ENCODE peak calls at places on chromosomes 6 and 20, in six cellular contexts. One of them, this sample, is unnamed.

GRCh38 chr20:63625771-63626423 is 1.0 kb downstream of the GMEB2 start:
- DNase-seq in GM20000: peak
- DNase-seq in bronchial epithelial cell: peak
- DNase-seq in foreskin fibroblast: peak
- DNase-seq in uterus: no peak
- DNase-seq in upper lobe of right lung: peak
- DNase-seq in this sample: peak

GRCh38 chr6:84779380-84779779 is 15.0 kb upstream of the TBX18 start:
- DNase-seq in bronchial epithelial cell: no peak
- DNase-seq in foreskin fibroblast: peak
- DNase-seq in upper lobe of right lung: no peak
- DNase-seq in GM20000: no peak
- DNase-seq in uterus: no peak
- DNase-seq in this sample: no peak

GRCh38 chr20:49420811-49421295 is 61.6 kb downstream of the KCNB1 start:
- DNase-seq in foreskin fibroblast: no peak
- DNase-seq in GM20000: no peak
- DNase-seq in upper lobe of right lung: no peak
- DNase-seq in uterus: peak
- DNase-seq in bronchial epithelial cell: no peak
- DNase-seq in this sample: no peak

GRCh38 chr6:167827062-167827587 is 414 bp downstream of the AFDN start:
- DNase-seq in bronchial epithelial cell: no peak
- DNase-seq in uterus: peak
- DNase-seq in upper lobe of right lung: peak
- DNase-seq in foreskin fibroblast: no peak
- DNase-seq in GM20000: peak
- DNase-seq in this sample: peak

GRCh38 chr6:150201285-150201684 is 58.4 kb downstream of the PPP1R14C start:
- DNase-seq in upper lobe of right lung: no peak
- DNase-seq in bronchial epithelial cell: no peak
- DNase-seq in uterus: no peak
- DNase-seq in foreskin fibroblast: no peak
- DNase-seq in GM20000: no peak
- DNase-seq in this sample: no peak

GRCh38 chr6:1143655-1144054 is 168.2 kb upstream of the FOXQ1 start:
- DNase-seq in upper lobe of right lung: no peak
- DNase-seq in foreskin fibroblast: peak
- DNase-seq in GM20000: no peak
- DNase-seq in bronchial epithelial cell: no peak
- DNase-seq in uterus: no peak
- DNase-seq in this sample: no peak

GRCh38 chr6:110542311-110543024 is 66.1 kb upstream of the SLC22A16 start:
- DNase-seq in uterus: no peak
- DNase-seq in bronchial epithelial cell: no peak
- DNase-seq in upper lobe of right lung: no peak
- DNase-seq in foreskin fibroblast: peak
- DNase-seq in GM20000: no peak
- DNase-seq in this sample: no peak

GRCh38 chr20:35363190-35363589 is 48.6 kb downstream of the UQCC1 start:
- DNase-seq in bronchial epithelial cell: no peak
- DNase-seq in upper lobe of right lung: no peak
- DNase-seq in GM20000: no peak
- DNase-seq in uterus: no peak
- DNase-seq in foreskin fibroblast: no peak
- DNase-seq in this sample: no peak

GRCh38 chr6:118869350-118869749 is 24.6 kb upstream of the ASF1A start:
- DNase-seq in uterus: no peak
- DNase-seq in GM20000: no peak
- DNase-seq in bronchial epithelial cell: peak
- DNase-seq in upper lobe of right lung: no peak
- DNase-seq in foreskin fibroblast: peak
- DNase-seq in this sample: no peak

GRCh38 chr20:38307371-38308046 is 3.6 kb downstream of the BPI start:
- DNase-seq in upper lobe of right lung: no peak
- DNase-seq in bronchial epithelial cell: peak
- DNase-seq in GM20000: no peak
- DNase-seq in uterus: no peak
- DNase-seq in foreskin fibroblast: peak
- DNase-seq in this sample: no peak

GRCh38 chr6:108661430-108661829 is 100.7 kb downstream of the FOXO3 start:
- DNase-seq in uterus: no peak
- DNase-seq in upper lobe of right lung: no peak
- DNase-seq in foreskin fibroblast: peak
- DNase-seq in bronchial epithelial cell: peak
- DNase-seq in GM20000: no peak
- DNase-seq in this sample: no peak

GRCh38 chr6:122563364-122564052 is 46.7 kb upstream of the PKIB start:
- DNase-seq in foreskin fibroblast: no peak
- DNase-seq in GM20000: no peak
- DNase-seq in uterus: no peak
- DNase-seq in bronchial epithelial cell: no peak
- DNase-seq in upper lobe of right lung: no peak
- DNase-seq in this sample: no peak

GRCh38 chr20:48738399-48739304 is 89.1 kb downstream of the PREX1 start:
- DNase-seq in foreskin fibroblast: peak
- DNase-seq in uterus: no peak
- DNase-seq in GM20000: peak
- DNase-seq in upper lobe of right lung: no peak
- DNase-seq in bronchial epithelial cell: no peak
- DNase-seq in this sample: peak

GRCh38 chr6:7314414-7314813 is 1.4 kb upstream of the SSR1 start:
- DNase-seq in uterus: no peak
- DNase-seq in GM20000: no peak
- DNase-seq in upper lobe of right lung: no peak
- DNase-seq in foreskin fibroblast: no peak
- DNase-seq in bronchial epithelial cell: no peak
- DNase-seq in this sample: no peak

GRCh38 chr20:57696401-57696961 is 13.3 kb downstream of the PMEPA1 start:
- DNase-seq in foreskin fibroblast: no peak
- DNase-seq in bronchial epithelial cell: no peak
- DNase-seq in upper lobe of right lung: no peak
- DNase-seq in uterus: no peak
- DNase-seq in GM20000: no peak
- DNase-seq in this sample: no peak

GRCh38 chr6:87074051-87074711 is 20.7 kb downstream of the CGA start:
- DNase-seq in upper lobe of right lung: no peak
- DNase-seq in GM20000: no peak
- DNase-seq in foreskin fibroblast: no peak
- DNase-seq in bronchial epithelial cell: no peak
- DNase-seq in uterus: no peak
- DNase-seq in this sample: no peak

GRCh38 chr6:90583783-90584481 is 2.9 kb downstream of the MAP3K7 start:
- DNase-seq in GM20000: no peak
- DNase-seq in bronchial epithelial cell: no peak
- DNase-seq in foreskin fibroblast: no peak
- DNase-seq in uterus: no peak
- DNase-seq in upper lobe of right lung: no peak
- DNase-seq in this sample: no peak

GRCh38 chr6:71444222-71444621 is 155.6 kb downstream of the OGFRL1 start:
- DNase-seq in GM20000: no peak
- DNase-seq in upper lobe of right lung: no peak
- DNase-seq in foreskin fibroblast: peak
- DNase-seq in uterus: no peak
- DNase-seq in bronchial epithelial cell: peak
- DNase-seq in this sample: no peak

GRCh38 chr6:1381397-1382330 is 7.7 kb upstream of the FOXF2 start:
- DNase-seq in foreskin fibroblast: peak
- DNase-seq in GM20000: peak
- DNase-seq in uterus: no peak
- DNase-seq in bronchial epithelial cell: no peak
- DNase-seq in upper lobe of right lung: peak
- DNase-seq in this sample: peak

GRCh38 chr6:110217255-110217654 is 37.0 kb downstream of the CDC40 start:
- DNase-seq in upper lobe of right lung: no peak
- DNase-seq in GM20000: no peak
- DNase-seq in uterus: no peak
- DNase-seq in foreskin fibroblast: peak
- DNase-seq in bronchial epithelial cell: peak
- DNase-seq in this sample: no peak

GRCh38 chr6:87293526-87293925 is 28.9 kb upstream of the SMIM8 start:
- DNase-seq in upper lobe of right lung: no peak
- DNase-seq in bronchial epithelial cell: peak
- DNase-seq in uterus: no peak
- DNase-seq in foreskin fibroblast: no peak
- DNase-seq in GM20000: no peak
- DNase-seq in this sample: no peak

GRCh38 chr20:54397292-54398155 is 77.9 kb upstream of the DOK5 start:
- DNase-seq in upper lobe of right lung: no peak
- DNase-seq in foreskin fibroblast: no peak
- DNase-seq in bronchial epithelial cell: no peak
- DNase-seq in uterus: no peak
- DNase-seq in GM20000: no peak
- DNase-seq in this sample: no peak

GRCh38 chr6:165729307-165729936 is 66.4 kb upstream of the PDE10A start:
- DNase-seq in bronchial epithelial cell: peak
- DNase-seq in uterus: peak
- DNase-seq in GM20000: peak
- DNase-seq in upper lobe of right lung: no peak
- DNase-seq in foreskin fibroblast: no peak
- DNase-seq in this sample: peak

GRCh38 chr20:61369731-61370520 is 117.9 kb downstream of the CDH4 start:
- DNase-seq in upper lobe of right lung: no peak
- DNase-seq in GM20000: no peak
- DNase-seq in foreskin fibroblast: no peak
- DNase-seq in uterus: no peak
- DNase-seq in bronchial epithelial cell: no peak
- DNase-seq in this sample: no peak

GRCh38 chr6:44735631-44735963 is 348.1 kb downstream of the CDC5L start:
- DNase-seq in uterus: no peak
- DNase-seq in foreskin fibroblast: no peak
- DNase-seq in bronchial epithelial cell: peak
- DNase-seq in upper lobe of right lung: no peak
- DNase-seq in GM20000: peak
- DNase-seq in this sample: peak

GRCh38 chr20:57941121-57941522 is 231.3 kb upstream of the PMEPA1 start:
- DNase-seq in upper lobe of right lung: no peak
- DNase-seq in foreskin fibroblast: no peak
- DNase-seq in bronchial epithelial cell: no peak
- DNase-seq in uterus: peak
- DNase-seq in GM20000: no peak
- DNase-seq in this sample: no peak

DNA sequence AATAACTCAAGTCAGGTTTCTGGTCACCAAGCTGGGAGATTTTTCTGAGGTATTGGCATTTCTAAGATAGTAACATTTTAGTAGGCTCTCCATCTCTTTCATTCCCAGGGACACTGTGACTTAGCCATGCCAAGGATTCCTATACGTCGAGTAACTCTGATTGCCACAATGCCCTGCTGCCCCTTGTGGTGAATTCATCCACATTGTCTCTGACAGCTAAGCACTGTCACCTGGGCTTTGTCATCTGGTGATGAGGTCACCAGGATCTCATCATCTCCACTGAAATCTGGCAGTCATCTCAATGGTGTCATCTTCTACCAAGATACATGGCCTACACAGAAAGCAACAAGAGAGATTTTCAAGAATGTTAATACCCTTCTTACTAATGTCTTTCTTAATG is 246.6 kb downstream of the CD109 start:
- DNase-seq in upper lobe of right lung: no peak
- DNase-seq in bronchial epithelial cell: peak
- DNase-seq in GM20000: no peak
- DNase-seq in foreskin fibroblast: peak
- DNase-seq in uterus: no peak
- DNase-seq in this sample: no peak
- TF ChIP-seq CTCF in upper lobe of right lung: no peak
- TF ChIP-seq CTCF in bronchial epithelial cell: peak
- TF ChIP-seq CTCF in GM20000: no peak
- TF ChIP-seq CTCF in foreskin fibroblast: no peak
- TF ChIP-seq CTCF in uterus: no peak
- TF ChIP-seq CTCF in this sample: no peak

GRCh38 chr6:107218142-107218541 is 102.8 kb upstream of the BEND3 start:
- DNase-seq in foreskin fibroblast: no peak
- DNase-seq in GM20000: no peak
- DNase-seq in uterus: no peak
- DNase-seq in bronchial epithelial cell: no peak
- DNase-seq in upper lobe of right lung: no peak
- DNase-seq in this sample: no peak
- TF ChIP-seq CTCF in foreskin fibroblast: no peak
- TF ChIP-seq CTCF in GM20000: no peak
- TF ChIP-seq CTCF in uterus: no peak
- TF ChIP-seq CTCF in bronchial epithelial cell: no peak
- TF ChIP-seq CTCF in upper lobe of right lung: no peak
- TF ChIP-seq CTCF in this sample: no peak

DNA sequence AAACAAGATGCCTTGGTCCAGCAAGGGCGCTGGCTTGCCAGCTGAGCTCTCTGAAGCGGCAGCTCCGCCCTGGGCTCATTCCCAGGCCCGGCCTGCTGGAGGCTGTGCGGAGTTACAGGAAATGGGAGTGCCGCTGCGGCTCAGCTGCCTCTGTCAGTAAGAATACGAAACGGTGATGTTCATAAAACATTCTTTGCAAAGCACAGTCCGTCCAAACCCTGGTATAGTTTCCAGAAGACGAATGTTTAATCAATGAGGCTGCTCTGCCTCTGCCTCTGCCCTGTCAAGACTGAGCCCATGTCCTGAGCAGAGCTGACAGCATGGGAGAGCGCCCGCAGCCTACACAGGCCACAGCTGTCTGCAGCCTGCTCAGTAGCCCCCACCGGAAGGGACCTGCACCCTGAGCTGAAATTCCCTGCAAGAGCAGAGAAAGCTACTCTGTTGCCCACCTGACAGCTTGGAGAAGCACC is 153.3 kb upstream of the SNX9 start:
- DNase-seq in upper lobe of right lung: peak
- DNase-seq in GM20000: no peak
- DNase-seq in foreskin fibroblast: peak
- DNase-seq in bronchial epithelial cell: peak
- DNase-seq in uterus: peak
- DNase-seq in this sample: no peak
- TF ChIP-seq CTCF in upper lobe of right lung: peak
- TF ChIP-seq CTCF in GM20000: no peak
- TF ChIP-seq CTCF in foreskin fibroblast: peak
- TF ChIP-seq CTCF in bronchial epithelial cell: peak
- TF ChIP-seq CTCF in uterus: peak
- TF ChIP-seq CTCF in this sample: no peak

DNA sequence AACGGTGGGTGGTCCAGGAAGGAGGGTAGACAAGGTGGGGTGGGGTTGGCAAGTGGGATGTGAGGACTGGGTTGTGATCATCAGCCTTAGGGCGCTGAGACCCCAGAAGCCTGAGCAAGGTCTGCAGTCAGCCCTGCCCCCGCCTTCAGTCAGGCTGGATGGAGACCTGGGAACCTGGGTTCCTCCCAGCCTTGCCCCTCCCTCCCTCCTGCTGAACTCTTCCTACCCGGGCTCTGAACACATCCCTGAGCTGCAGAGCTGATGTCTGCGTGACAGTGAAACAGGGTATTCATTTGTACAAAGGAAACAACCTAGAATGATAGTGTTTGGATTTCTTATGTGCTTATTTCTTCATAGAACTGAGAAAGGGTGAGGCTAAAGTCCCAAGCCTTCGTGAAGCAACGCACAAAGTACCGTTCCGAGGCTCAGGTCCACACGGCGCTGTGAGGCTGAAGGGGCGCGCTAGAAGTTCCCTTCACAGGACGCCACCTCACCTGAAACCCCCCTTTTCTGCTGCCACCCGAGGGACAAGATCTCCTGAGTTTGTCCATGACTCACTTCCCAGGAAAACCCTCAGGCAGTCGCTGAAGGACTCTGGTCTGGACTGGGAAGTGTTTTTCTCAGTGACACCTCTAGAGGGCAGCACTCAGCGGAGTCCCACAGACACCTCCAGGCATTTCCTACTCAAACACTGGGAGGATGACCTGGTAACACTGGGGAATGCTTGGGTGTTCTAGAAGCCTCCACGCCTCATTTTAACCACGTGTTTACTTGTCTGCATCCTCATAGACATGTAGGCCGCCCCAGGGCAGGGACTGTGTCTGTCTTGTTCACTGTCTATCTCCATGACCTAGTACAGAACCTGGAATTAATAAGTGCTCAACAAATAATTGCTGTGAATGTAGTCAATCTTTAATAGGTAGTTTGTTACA is 1.2 kb downstream of the GSTA5 start:
- DNase-seq in uterus: no peak
- DNase-seq in upper lobe of right lung: no peak
- DNase-seq in GM20000: peak
- DNase-seq in bronchial epithelial cell: peak
- DNase-seq in foreskin fibroblast: peak
- DNase-seq in this sample: peak
- TF ChIP-seq CTCF in uterus: no peak
- TF ChIP-seq CTCF in upper lobe of right lung: peak
- TF ChIP-seq CTCF in GM20000: peak
- TF ChIP-seq CTCF in bronchial epithelial cell: peak
- TF ChIP-seq CTCF in foreskin fibroblast: peak
- TF ChIP-seq CTCF in this sample: peak